ENCODE peak calls at places on chromosome 15, in six cellular contexts. E is PC-3, R is HCT116, Q is neural progenitor cell, B is OCI-LY7, K is GM23248. F is an unnamed sample.

GRCh38 chr15:39756806-39757522 is 25.7 kb downstream of the FSIP1 start:
- DNase-seq in E (peak; percentile 79), R (peak; percentile 47), Q (peak; percentile 85), B (peak; percentile 69), K (peak; percentile 84), F (peak; percentile 89)

GRCh38 chr15:58179741-58180381 is 41.7 kb downstream of the AQP9 start:
- DNase-seq in E (peak; percentile 56), R (no peak), Q (no peak), B (no peak), K (peak; percentile 65), F (no peak)

GRCh38 chr15:73593278-73594074 is 39.7 kb downstream of the NPTN start:
- DNase-seq in E (peak; percentile 12), R (no peak), Q (no peak), B (no peak), K (no peak), F (peak; percentile 64)

GRCh38 chr15:42616107-42616506 is 40.7 kb downstream of the STARD9 start:
- DNase-seq in E (no peak), R (no peak), Q (no peak), B (no peak), K (no peak), F (no peak)

GRCh38 chr15:85759391-85759790 is 35.3 kb downstream of the KLHL25 start:
- DNase-seq in E (no peak), R (no peak), Q (no peak), B (no peak), K (no peak), F (no peak)

GRCh38 chr15:59456114-59456513 is 18.1 kb downstream of the FAM81A start:
- DNase-seq in E (peak; percentile 65), R (peak; percentile 8), Q (no peak), B (no peak), K (no peak), F (peak; percentile 28)

GRCh38 chr15:42457445-42458442 is 33.2 kb downstream of the ZNF106 start:
- DNase-seq in E (no peak), R (no peak), Q (peak; percentile 95), B (peak; percentile 87), K (peak; percentile 93), F (peak; percentile 77)

GRCh38 chr15:40582726-40583246 is 11.3 kb upstream of the KNL1 start:
- DNase-seq in E (peak; percentile 59), R (peak; percentile 86), Q (no peak), B (no peak), K (peak; percentile 4), F (no peak)

GRCh38 chr15:74964794-74965193 is 8.2 kb upstream of the RPP25 start:
- DNase-seq in E (peak; percentile 67), R (no peak), Q (no peak), B (no peak), K (peak; percentile 52), F (no peak)

GRCh38 chr15:77702211-77702957 is 69.7 kb upstream of the LINGO1 start:
- DNase-seq in E (peak; percentile 36), R (no peak), Q (peak; percentile 91), B (peak; percentile 7), K (peak; percentile 46), F (peak; percentile 77)

GRCh38 chr15:92521624-92522008 is 127.9 kb downstream of the ST8SIA2 start:
- DNase-seq in E (peak; percentile 86), R (peak; percentile 46), Q (peak; percentile 78), B (peak; percentile 35), K (peak; percentile 88), F (peak; percentile 87)

GRCh38 chr15:94287794-94288246 is 56.5 kb downstream of the MCTP2 start:
- DNase-seq in E (no peak), R (no peak), Q (no peak), B (peak; percentile 93), K (no peak), F (no peak)

GRCh38 chr15:76815421-76815820 is 89.7 kb downstream of the SCAPER start:
- DNase-seq in E (no peak), R (no peak), Q (no peak), B (no peak), K (no peak), F (no peak)

GRCh38 chr15:67024322-67024997 is 40.9 kb upstream of the SMAD3 start:
- DNase-seq in E (peak; percentile 90), R (peak; percentile 68), Q (no peak), B (no peak), K (peak; percentile 96), F (peak; percentile 89)

GRCh38 chr15:45732544-45733130 is 97.8 kb downstream of the SQOR start:
- DNase-seq in E (no peak), R (no peak), Q (peak; percentile 57), B (no peak), K (no peak), F (no peak)

GRCh38 chr15:35852818-35853624 is 307.1 kb upstream of the DPH6 start:
- DNase-seq in E (no peak), R (no peak), Q (no peak), B (no peak), K (peak; percentile 8), F (no peak)

GRCh38 chr15:41487376-41487775 is 6.3 kb upstream of the ITPKA start:
- DNase-seq in E (no peak), R (no peak), Q (no peak), B (no peak), K (no peak), F (no peak)

GRCh38 chr15:58228708-58229107 is 90.5 kb downstream of the AQP9 start:
- DNase-seq in E (no peak), R (no peak), Q (peak; percentile 11), B (no peak), K (peak; percentile 76), F (peak; percentile 27)

GRCh38 chr15:68421798-68422402 is 10.1 kb downstream of the ITGA11 start:
- DNase-seq in E (no peak), R (no peak), Q (no peak), B (no peak), K (peak; percentile 71), F (no peak)

DNA sequence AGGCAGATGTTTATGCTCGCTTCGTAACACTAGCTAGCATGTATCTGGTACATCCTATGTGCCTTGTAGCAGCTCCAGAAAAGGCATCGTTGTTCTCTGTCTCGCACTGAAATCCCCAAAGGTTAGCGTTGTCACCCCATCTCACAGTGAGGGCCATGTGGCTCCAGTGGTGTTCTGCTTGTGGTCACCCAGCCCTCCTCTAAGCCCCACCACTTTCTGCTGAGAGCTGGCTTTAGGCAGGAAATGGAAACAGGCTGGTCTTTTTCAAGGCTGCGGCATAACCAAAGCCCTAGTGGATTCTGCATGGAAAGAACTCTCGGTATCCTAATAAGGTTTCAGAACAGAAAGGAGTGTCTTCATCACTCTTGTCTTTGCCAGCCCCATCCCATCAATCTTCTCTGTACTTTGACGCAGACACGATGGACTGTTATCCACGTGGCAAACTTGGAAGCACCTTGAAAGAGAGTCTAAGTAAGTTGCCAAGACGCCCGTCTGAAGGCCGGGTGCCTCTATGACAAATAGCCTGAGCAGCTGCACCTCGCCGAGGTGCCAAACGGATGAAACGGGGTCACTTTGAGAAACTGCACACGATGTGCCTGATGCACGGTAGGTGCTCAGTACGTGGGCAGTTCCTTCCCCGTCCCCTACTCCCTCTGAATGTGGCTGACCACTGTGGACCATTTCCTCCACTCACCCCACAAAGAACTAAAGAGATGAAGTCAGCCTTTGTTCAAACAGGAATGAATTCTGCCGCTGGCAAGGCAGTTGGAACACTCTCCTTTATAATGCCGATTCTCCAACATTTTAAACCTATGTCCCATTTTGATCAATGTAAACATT is 57.8 kb upstream of the MEF2A start:
- DNase-seq in E (peak; percentile 78), R (no peak), Q (no peak), B (no peak), K (peak; percentile 63), F (peak; percentile 31)
- H3K4me3 ChIP-seq in E (peak overlapping the region; percentile 21), R (no peak overlapping the region), Q (no peak overlapping the region), B (no peak overlapping the region), K (no peak overlapping the region), F (no peak overlapping the region)

DNA sequence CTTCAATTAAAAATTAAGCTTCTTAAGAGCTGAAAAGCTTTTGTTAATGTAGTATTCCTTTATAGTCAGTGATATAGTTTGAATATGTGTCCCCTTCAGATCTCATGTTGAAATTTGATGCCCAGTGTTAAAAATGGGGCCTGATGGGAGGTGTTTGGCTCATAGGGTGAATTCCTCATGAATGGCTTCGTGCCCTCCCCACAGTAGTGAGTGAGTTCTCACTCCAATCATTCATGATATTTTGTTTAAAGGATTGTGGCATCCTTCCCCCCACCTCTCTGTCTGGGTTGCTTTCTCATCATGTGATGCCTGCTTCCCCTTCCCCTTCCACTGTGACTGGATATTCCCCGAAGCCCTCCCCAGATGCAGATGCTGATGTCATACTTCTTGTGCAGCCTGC is 649.8 kb upstream of the NR2F2 start:
- DNase-seq in E (no peak), R (no peak), Q (no peak), B (no peak), K (no peak), F (no peak)
- TF ChIP-seq EZH2phosphoT487 in E (no peak), R (no peak), Q (no peak), B (no peak), K (no peak), F (no peak)

GRCh38 chr15:65409284-65409631 is 13.5 kb downstream of the IGDCC4 start:
- DNase-seq in E (peak; percentile 71), R (no peak), Q (no peak), B (peak; percentile 47), K (peak; percentile 93), F (no peak)
- H3K4me3 ChIP-seq in E (no peak overlapping the region), R (no peak overlapping the region), Q (no peak overlapping the region), B (no peak overlapping the region), K (no peak overlapping the region), F (no peak overlapping the region)

DNA sequence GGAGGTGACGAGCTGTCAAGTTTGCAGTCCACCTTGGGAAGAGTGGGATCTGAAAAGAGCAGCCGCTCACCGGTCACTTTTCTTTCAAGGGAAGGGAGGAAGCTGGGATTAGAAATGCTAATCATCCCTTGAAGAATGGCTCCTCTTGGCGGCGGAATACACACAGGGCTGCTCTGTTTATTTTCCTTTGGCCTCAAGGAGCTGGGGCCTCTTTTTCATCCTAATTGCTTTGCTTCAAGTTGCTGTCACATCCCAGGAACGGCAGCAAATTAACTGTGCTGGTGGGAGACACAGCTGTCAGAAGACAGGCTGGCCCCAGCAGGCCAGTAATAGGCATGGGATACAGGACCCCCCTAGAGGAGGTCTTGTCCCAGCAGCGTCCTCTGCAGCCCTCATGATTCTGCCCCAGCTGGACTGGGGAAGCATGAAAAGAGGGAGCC is 6.7 kb downstream of the KBTBD13 start:
- DNase-seq in E (no peak), R (no peak), Q (peak; percentile 92), B (no peak), K (no peak), F (no peak)
- TF ChIP-seq EZH2phosphoT487 in E (no peak), R (no peak), Q (peak; percentile 58), B (no peak), K (no peak), F (no peak)

F was measured in hepatocyte.